ENCODE peak calls at places on chromosomes 7 and 10, in seven cellular contexts. C is neural progenitor cell, G is astrocyte, V is T1000, U is cardiac muscle cell, A is astrocyte of the spinal cord, L is HEK293T. H is an unnamed sample.

GRCh38 chr7:157586426-157586955 is 249.7 kb downstream of the DNAJB6 start:
- DNase-seq in C (no peak), G (no peak), V (no peak), U (no peak), A (no peak), L (no peak), H (no peak)

GRCh38 chr10:124025638-124026336 is 67.6 kb downstream of the CHST15 start:
- DNase-seq in C (peak; percentile 62), G (no peak), V (no peak), U (peak; percentile 51), A (peak; percentile 18), L (peak; percentile 33), H (no peak)

GRCh38 chr7:55275291-55276200 is 89.6 kb upstream of the LANCL2 start:
- DNase-seq in C (no peak), G (no peak), V (no peak), U (no peak), A (no peak), L (no peak), H (no peak)

GRCh38 chr7:156616269-156617202 is 24.0 kb upstream of the RNF32 start:
- DNase-seq in C (peak; percentile 55), G (no peak), V (no peak), U (no peak), A (peak; percentile 15), L (no peak), H (no peak)

GRCh38 chr7:139034336-139034735 is 1.5 kb downstream of the ZC3HAV1L start:
- DNase-seq in C (no peak), G (no peak), V (no peak), U (no peak), A (no peak), L (no peak), H (no peak)

GRCh38 chr7:31340603-31341002 is at the start of gene NEUROD6:
- DNase-seq in C (no peak), G (no peak), V (no peak), U (no peak), A (no peak), L (no peak), H (peak; percentile 53)

GRCh38 chr10:119020627-119020946 is 8.9 kb upstream of the NANOS1 start:
- DNase-seq in C (no peak), G (peak; percentile 37), V (no peak), U (no peak), A (no peak), L (no peak), H (no peak)

GRCh38 chr10:34547695-34548094 is 267.4 kb downstream of the PARD3 start:
- DNase-seq in C (no peak), G (no peak), V (no peak), U (no peak), A (no peak), L (no peak), H (no peak)

GRCh38 chr7:100966542-100967291 is 2.6 kb upstream of the MUC12 start:
- DNase-seq in C (peak; percentile 36), G (no peak), V (no peak), U (no peak), A (no peak), L (no peak), H (no peak)

GRCh38 chr7:26918241-26918640 is 53.9 kb upstream of the SKAP2 start:
- DNase-seq in C (no peak), G (no peak), V (no peak), U (no peak), A (no peak), L (no peak), H (no peak)

GRCh38 chr7:45647426-45647825 is 73.3 kb downstream of the ADCY1 start:
- DNase-seq in C (no peak), G (no peak), V (no peak), U (no peak), A (no peak), L (no peak), H (peak; percentile 47)

GRCh38 chr7:82542665-82543064 is 99.1 kb upstream of the CACNA2D1 start:
- DNase-seq in C (no peak), G (peak; percentile 96), V (no peak), U (peak; percentile 85), A (peak; percentile 84), L (peak; percentile 6), H (no peak)

GRCh38 chr7:157840913-157841756 is 504.3 kb downstream of the DNAJB6 start:
- DNase-seq in C (peak; percentile 84), G (no peak), V (no peak), U (no peak), A (no peak), L (no peak), H (no peak)

GRCh38 chr10:98338318-98338717 is 70.3 kb upstream of the LOXL4 start:
- DNase-seq in C (no peak), G (peak; percentile 67), V (no peak), U (peak; percentile 52), A (peak; percentile 13), L (no peak), H (peak; percentile 58)

GRCh38 chr10:51892965-51893658 is 193.7 kb upstream of the CSTF2T start:
- DNase-seq in C (peak; percentile 83), G (no peak), V (no peak), U (peak; percentile 32), A (no peak), L (peak; percentile 65), H (no peak)

GRCh38 chr7:90595801-90596683 is at the start of gene CDK14:
- DNase-seq in C (peak; percentile 92), G (peak; percentile 49), V (peak; percentile 32), U (peak; percentile 82), A (peak; percentile 70), L (peak; percentile 77), H (peak; percentile 59)

GRCh38 chr7:79217468-79217867 is 236.0 kb downstream of the MAGI2 start:
- DNase-seq in C (no peak), G (peak; percentile 34), V (no peak), U (no peak), A (peak; percentile 10), L (no peak), H (no peak)